ENCODE peak calls at places on chromosomes 5 and 9, in five cellular contexts. J is neuronal stem cell, V is trophoblast cell, U is H1, Z is H9. K is an unnamed sample.

GRCh38 chr5:68285857-68286611 is 70.5 kb downstream of the PIK3R1 start:
- DNase-seq in U (no peak), J (peak; percentile 24), Z (no peak), V (no peak), K (peak; percentile 67)

GRCh38 chr5:173320259-173320658 is 8.0 kb downstream of the STC2 start:
- DNase-seq in J (no peak), V (no peak), U (no peak), Z (no peak), K (no peak)

GRCh38 chr5:105230516-105230915 is 1667.9 kb upstream of the NUDT12 start:
- DNase-seq in J (no peak), Z (no peak), U (no peak), V (no peak), K (no peak)

GRCh38 chr5:142512680-142513042 is 173.2 kb downstream of the FGF1 start:
- DNase-seq in Z (no peak), V (peak; percentile 87), J (no peak), U (no peak), K (peak; percentile 93)

GRCh38 chr5:164375051-164375450 is 869.6 kb downstream of the MAT2B start:
- DNase-seq in J (no peak), V (no peak), U (no peak), Z (no peak), K (no peak)

GRCh38 chr5:116453920-116454319 is 120.7 kb downstream of the SEMA6A start:
- DNase-seq in U (no peak), V (no peak), Z (no peak), J (no peak), K (no peak)

GRCh38 chr5:158957196-158957595 is 142.5 kb downstream of the EBF1 start:
- DNase-seq in J (no peak), V (no peak), U (no peak), Z (no peak), K (no peak)

GRCh38 chr5:138504799-138505198 is 38.2 kb downstream of the ETF1 start:
- DNase-seq in J (no peak), Z (no peak), V (no peak), U (no peak), K (no peak)

GRCh38 chr5:66843065-66843464 is 246.9 kb downstream of the MAST4 start:
- DNase-seq in J (no peak), U (no peak), Z (no peak), V (no peak), K (no peak)

GRCh38 chr5:173833200-173833599 is 54.9 kb upstream of the CPEB4 start:
- DNase-seq in Z (no peak), U (no peak), J (no peak), V (no peak), K (no peak)

GRCh38 chr9:4832786-4833579 is 40.2 kb downstream of the RCL1 start:
- DNase-seq in V (peak; percentile 52), Z (no peak), J (no peak), U (no peak), K (peak; percentile 98)

GRCh38 chr9:134936762-134937555 is 19.2 kb upstream of the FCN1 start:
- DNase-seq in U (no peak), J (no peak), V (no peak), Z (no peak), K (no peak)

GRCh38 chr5:166581827-166582226 is 1709.6 kb upstream of the WWC1 start:
- DNase-seq in J (no peak), Z (no peak), U (no peak), V (no peak), K (peak; percentile 68)

GRCh38 chr5:110218994-110219393 is 507.5 kb downstream of the TMEM232 start:
- DNase-seq in U (no peak), V (no peak), Z (no peak), J (no peak), K (no peak)

GRCh38 chr5:102561894-102562760 is 63.3 kb upstream of the SLCO6A1 start:
- DNase-seq in V (peak; percentile 24), U (peak; percentile 38), J (peak; percentile 27), Z (peak; percentile 84), K (peak; percentile 36)

GRCh38 chr5:55691265-55692105 is 20.6 kb downstream of the SLC38A9 start:
- DNase-seq in V (no peak), Z (no peak), U (no peak), J (no peak), K (peak; percentile 65)

GRCh38 chr5:148844433-148845279 is 18.2 kb downstream of the ADRB2 start:
- DNase-seq in V (no peak), Z (no peak), U (no peak), J (no peak), K (no peak)

GRCh38 chr9:83629433-83630104 is 6.6 kb downstream of the IDNK start:
- DNase-seq in U (no peak), Z (no peak), V (peak; percentile 88), J (no peak), K (no peak)

GRCh38 chr9:32551491-32552049 is 557 bp upstream of the SMIM27 start:
- DNase-seq in Z (peak; percentile 33), V (no peak), J (peak; percentile 49), U (no peak), K (peak; percentile 70)

GRCh38 chr9:94918038-94918753 is 191.7 kb downstream of the AOPEP start:
- DNase-seq in Z (peak; percentile 12), U (no peak), J (no peak), V (no peak), K (no peak)

GRCh38 chr9:19181002-19181401 is 49.5 kb upstream of the DENND4C start:
- DNase-seq in Z (no peak), J (no peak), V (peak; percentile 68), U (no peak), K (no peak)

GRCh38 chr5:141476132-141476909 is 555 bp downstream of the PCDHGC3 start:
- DNase-seq in Z (peak; percentile 59), V (peak; percentile 30), U (no peak), J (no peak), K (peak; percentile 82)

GRCh38 chr9:69089082-69089481 is 53.5 kb downstream of the FXN start:
- DNase-seq in J (no peak), U (no peak), Z (no peak), V (no peak), K (no peak)

GRCh38 chr5:179994622-179995323 is 76.8 kb downstream of the RNF130 start:
- DNase-seq in V (no peak), J (no peak), U (no peak), Z (no peak), K (no peak)

DNA sequence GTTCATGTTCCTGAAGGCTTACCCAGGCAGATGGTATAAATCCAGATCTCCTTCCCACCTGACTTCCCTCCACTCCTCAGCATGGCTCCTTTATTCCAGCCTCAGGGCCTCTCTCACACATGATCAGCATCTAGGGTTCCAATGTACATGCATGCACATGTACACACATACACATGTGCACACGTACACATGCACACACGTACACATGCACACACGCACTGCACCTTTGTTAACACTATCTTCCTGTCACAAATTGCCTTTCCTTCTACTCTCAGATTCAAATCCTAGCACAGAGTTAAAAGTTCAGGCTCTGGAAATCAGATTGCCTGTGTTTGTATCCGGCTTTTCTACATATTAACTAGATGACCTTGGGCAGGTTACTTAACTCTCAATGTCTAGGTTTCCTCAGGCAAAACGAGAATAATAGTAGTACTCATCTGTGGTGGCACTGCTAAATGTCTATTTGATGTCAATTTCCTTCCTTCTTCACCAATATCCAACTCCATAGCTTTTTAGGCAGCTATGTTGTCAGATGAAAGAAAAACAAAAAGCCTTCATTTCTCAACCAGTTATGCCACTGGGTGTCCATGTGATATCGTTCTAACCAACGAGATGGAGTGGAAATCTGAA is 12.8 kb upstream of the SELENOP start:
- DNase-seq in Z (no peak), J (no peak), U (no peak), V (no peak), K (no peak)
- H2BK12ac ChIP-seq in Z (no peak overlapping the region), J (no peak overlapping the region), U (no peak overlapping the region), V (no peak overlapping the region), K (no peak overlapping the region)

DNA sequence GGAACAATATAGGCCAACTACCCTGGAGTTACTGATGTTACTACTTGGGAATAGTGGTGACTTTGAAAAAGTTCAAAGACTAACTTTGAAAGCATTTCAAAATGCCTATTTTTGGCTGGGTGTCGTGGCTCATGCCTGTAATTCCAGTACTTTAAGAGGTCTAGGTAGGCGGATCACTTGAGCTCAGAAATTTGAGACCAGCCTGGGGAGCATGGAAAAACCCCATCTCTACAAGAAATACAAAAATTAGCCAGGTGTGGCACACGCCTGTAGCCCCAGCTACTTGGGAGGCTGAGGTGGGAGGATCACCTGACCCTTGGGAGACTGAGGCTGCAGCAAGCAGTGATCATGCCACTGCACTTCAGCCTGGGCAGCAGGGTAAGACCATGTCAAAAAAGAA is 105.3 kb downstream of the ARRDC3 start:
- DNase-seq in U (no peak), J (no peak), V (no peak), Z (no peak), K (no peak)
- H3K4ac ChIP-seq in U (no peak overlapping the region), J (no peak overlapping the region), V (no peak overlapping the region), Z (no peak overlapping the region), K (no peak overlapping the region)

DNA sequence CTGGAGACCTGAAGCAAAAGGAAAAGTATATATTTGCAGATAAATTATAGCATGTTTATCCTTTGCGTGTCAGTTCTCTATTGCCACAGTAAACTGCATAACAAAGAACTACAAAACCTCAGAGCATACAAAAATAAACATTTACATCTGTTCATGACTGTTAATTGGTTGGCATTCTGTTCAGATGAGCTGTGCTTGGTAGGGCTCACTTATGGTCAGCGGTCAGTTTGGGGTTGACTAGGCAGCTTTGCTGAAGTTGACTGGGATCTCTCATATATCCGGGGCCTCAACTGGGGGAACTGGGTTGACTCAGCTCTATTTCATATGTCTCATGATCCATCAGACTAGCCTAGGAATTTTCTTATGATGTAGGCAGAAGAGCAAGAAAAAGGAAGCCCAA is 257.7 kb downstream of the TLE1 start:
- DNase-seq in J (no peak), V (no peak), Z (no peak), U (no peak), K (peak; percentile 99)
- H2BK12ac ChIP-seq in J (no peak overlapping the region), V (no peak overlapping the region), Z (no peak overlapping the region), U (no peak overlapping the region), K (no peak overlapping the region)

GRCh38 chr9:104993291-104993963 is 65.5 kb upstream of the ABCA1 start:
- DNase-seq in V (peak; percentile 29), J (peak; percentile 87), U (peak; percentile 93), Z (peak; percentile 93), K (peak; percentile 96)

GRCh38 chr9:104988539-104988938 is 60.6 kb upstream of the ABCA1 start:
- DNase-seq in J (no peak), V (peak; percentile 26), Z (no peak), U (no peak), K (no peak)

GRCh38 chr9:104987743-104988142 is 59.8 kb upstream of the ABCA1 start:
- DNase-seq in V (peak; percentile 27), J (no peak), U (no peak), Z (no peak), K (no peak)

GRCh38 chr9:104992696-104993095 is 64.7 kb upstream of the ABCA1 start:
- DNase-seq in U (no peak), V (no peak), Z (no peak), J (no peak), K (peak; percentile 94)

DNA sequence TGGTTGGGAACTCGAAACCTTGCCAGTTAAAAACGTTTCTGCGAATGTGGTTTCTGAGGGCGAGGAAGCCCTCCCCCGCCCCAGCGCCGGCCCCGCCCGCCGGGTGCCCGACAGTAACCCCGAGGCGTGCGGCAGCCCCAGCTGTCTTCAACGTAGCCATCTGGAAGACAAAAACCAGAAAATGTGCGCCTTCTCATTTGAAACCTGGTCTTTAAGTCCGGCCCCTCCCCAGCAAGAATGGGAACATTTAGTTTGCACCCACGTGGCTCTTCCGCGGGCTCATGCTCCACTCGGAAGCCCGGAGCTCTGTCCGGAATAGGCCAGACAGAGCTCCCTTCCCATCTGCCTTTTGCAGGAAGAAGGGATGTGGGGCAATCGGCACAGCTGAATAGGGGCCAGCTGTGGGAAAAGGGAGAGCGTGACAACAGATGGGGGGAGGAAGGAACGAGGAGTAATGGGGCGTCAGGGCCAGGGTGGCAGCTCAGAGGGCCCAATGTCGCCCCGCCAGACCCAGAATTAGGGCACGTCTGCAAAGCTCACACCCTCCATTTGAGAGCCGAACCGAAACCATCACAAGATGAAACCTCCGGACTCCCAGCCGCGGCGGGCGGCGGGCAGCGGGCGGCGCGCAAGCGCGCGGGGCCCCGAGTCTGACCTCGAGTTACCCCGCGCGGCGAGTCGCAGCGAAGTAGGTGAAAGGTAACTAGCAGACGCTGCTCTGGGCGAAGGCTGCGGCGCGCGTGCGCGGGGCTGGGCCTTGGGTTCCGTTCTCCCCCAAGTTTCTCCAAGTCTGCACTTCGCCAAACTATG is 63.4 kb upstream of the ABCA1 start:
- DNase-seq in J (peak; percentile 70), V (peak; percentile 77), U (no peak), Z (peak; percentile 81), K (peak; percentile 97)
- H3K4ac ChIP-seq in J (peak overlapping the region; percentile 84), V (no peak overlapping the region), U (peak overlapping the region; percentile 42), Z (no peak overlapping the region), K (peak overlapping the region; percentile 61)